ENCODE peak calls at places on chromosome 22, in eight cellular contexts. L is GM20000, P is NCI-H2107, D is mesothelial cell of epicardium, I is DMS153, O is epithelial cell of prostate, R is SK-N-DZ, E is iris pigment epithelial cell. K is an unnamed sample.

GRCh38 chr22:46537946-46538815 is 761 bp upstream of the CELSR1 start:
- DNase-seq in L (peak), P (no peak), D (no peak), I (no peak), O (no peak), R (no peak), E (peak), K (peak)

GRCh38 chr22:17258015-17258827 is 39.0 kb upstream of the ADA2 start:
- DNase-seq in L (peak), P (peak), D (peak), I (peak), O (peak), R (peak), E (peak), K (peak)

GRCh38 chr22:47144791-47145425 is 382.5 kb downstream of the TBC1D22A start:
- DNase-seq in L (no peak), P (no peak), D (no peak), I (no peak), O (no peak), R (no peak), E (no peak), K (no peak)

GRCh38 chr22:46150615-46151423 is 493 bp downstream of the PPARA start:
- DNase-seq in L (peak), P (no peak), D (no peak), I (no peak), O (no peak), R (no peak), E (peak), K (peak)

GRCh38 chr22:20093437-20093836 is 13.4 kb downstream of the DGCR8 start:
- DNase-seq in L (no peak), P (no peak), D (no peak), I (no peak), O (no peak), R (no peak), E (no peak), K (no peak)

GRCh38 chr22:39313258-39314001 is 6.0 kb downstream of the RPL3 start:
- DNase-seq in L (no peak), P (no peak), D (no peak), I (no peak), O (no peak), R (no peak), E (no peak), K (peak)

GRCh38 chr22:46290843-46291785 is 5.6 kb upstream of the GTSE1 start:
- DNase-seq in L (no peak), P (no peak), D (no peak), I (no peak), O (no peak), R (no peak), E (no peak), K (no peak)

GRCh38 chr22:38609371-38609770 is 39.4 kb upstream of the DMC1 start:
- DNase-seq in L (no peak), P (no peak), D (no peak), I (no peak), O (no peak), R (peak), E (no peak), K (no peak)

GRCh38 chr22:32354360-32355351 is 3.0 kb upstream of the RFPL3 start:
- DNase-seq in L (no peak), P (no peak), D (no peak), I (no peak), O (peak), R (no peak), E (peak), K (peak)

GRCh38 chr22:39419096-39419495 is 19.5 kb downstream of the TAB1 start:
- DNase-seq in L (no peak), P (no peak), D (no peak), I (no peak), O (no peak), R (no peak), E (no peak), K (no peak)

GRCh38 chr22:19207902-19208283 is 29.4 kb upstream of the SLC25A1 start:
- DNase-seq in L (no peak), P (no peak), D (no peak), I (no peak), O (no peak), R (no peak), E (no peak), K (no peak)

GRCh38 chr22:31556627-31557203 is 60.4 kb downstream of the SFI1 start:
- DNase-seq in L (no peak), P (peak), D (no peak), I (peak), O (no peak), R (peak), E (peak), K (peak)

GRCh38 chr22:20979243-20979809 is 2.8 kb upstream of the LZTR1 start:
- DNase-seq in L (peak), P (no peak), D (peak), I (peak), O (peak), R (peak), E (peak), K (no peak)

GRCh38 chr22:23012081-23012622 is 58.2 kb upstream of the GNAZ start:
- DNase-seq in L (peak), P (no peak), D (no peak), I (no peak), O (no peak), R (no peak), E (no peak), K (no peak)

GRCh38 chr22:27997538-27997937 is 78.5 kb upstream of the PITPNB start:
- DNase-seq in L (no peak), P (no peak), D (no peak), I (no peak), O (no peak), R (no peak), E (no peak), K (no peak)

GRCh38 chr22:48905206-48905975 is 922.3 kb downstream of the BRD1 start:
- DNase-seq in L (no peak), P (no peak), D (peak), I (no peak), O (no peak), R (no peak), E (no peak), K (no peak)

GRCh38 chr22:45478108-45478771 is 24.4 kb upstream of the FBLN1 start:
- DNase-seq in L (no peak), P (no peak), D (no peak), I (no peak), O (no peak), R (no peak), E (peak), K (no peak)

GRCh38 chr22:23692598-23693291 is 1.9 kb downstream of the RGL4 start:
- DNase-seq in L (no peak), P (no peak), D (no peak), I (no peak), O (no peak), R (no peak), E (no peak), K (no peak)

GRCh38 chr22:21570398-21570797 is 2.9 kb downstream of the UBE2L3 start:
- DNase-seq in L (no peak), P (no peak), D (no peak), I (no peak), O (no peak), R (no peak), E (no peak), K (no peak)

GRCh38 chr22:46303347-46303965 is 6.8 kb downstream of the GTSE1 start:
- DNase-seq in L (no peak), P (no peak), D (no peak), I (no peak), O (no peak), R (no peak), E (peak), K (no peak)

GRCh38 chr22:31932863-31933262 is 11.5 kb upstream of the YWHAH start:
- DNase-seq in L (no peak), P (no peak), D (no peak), I (no peak), O (no peak), R (no peak), E (no peak), K (no peak)

GRCh38 chr22:24003887-24004286 is 1.4 kb downstream of the GSTT4 start:
- DNase-seq in L (peak), P (no peak), D (no peak), I (no peak), O (no peak), R (no peak), E (no peak), K (no peak)

GRCh38 chr22:23219787-23220484 is 39.6 kb downstream of the BCR start:
- DNase-seq in L (peak), P (no peak), D (no peak), I (peak), O (no peak), R (no peak), E (peak), K (peak)

GRCh38 chr22:35498026-35498425 is 42.6 kb upstream of the RASD2 start:
- DNase-seq in L (no peak), P (no peak), D (no peak), I (no peak), O (no peak), R (no peak), E (peak), K (no peak)

GRCh38 chr22:49155809-49156580 is 671.7 kb downstream of the BRD1 start:
- DNase-seq in L (no peak), P (no peak), D (no peak), I (peak), O (no peak), R (peak), E (no peak), K (no peak)

GRCh38 chr22:25143161-25144076 is 56.2 kb upstream of the CRYBB3 start:
- DNase-seq in L (no peak), P (no peak), D (no peak), I (no peak), O (no peak), R (no peak), E (no peak), K (no peak)

GRCh38 chr22:45876136-45877035 is 100.6 kb downstream of the WNT7B start:
- DNase-seq in L (no peak), P (no peak), D (peak), I (no peak), O (no peak), R (no peak), E (no peak), K (no peak)

GRCh38 chr22:32849501-32849900 is 48.0 kb downstream of the TIMP3 start:
- DNase-seq in L (no peak), P (no peak), D (no peak), I (no peak), O (no peak), R (no peak), E (no peak), K (no peak)

GRCh38 chr22:26053737-26054316 is 115.4 kb upstream of the SEZ6L start:
- DNase-seq in L (no peak), P (no peak), D (no peak), I (no peak), O (no peak), R (no peak), E (no peak), K (no peak)

GRCh38 chr22:27216444-27216843 is 559.1 kb downstream of the MIAT start:
- DNase-seq in L (no peak), P (no peak), D (no peak), I (no peak), O (no peak), R (no peak), E (no peak), K (no peak)

GRCh38 chr22:44625981-44626687 is 75.9 kb upstream of the PRR5 start:
- DNase-seq in L (peak), P (peak), D (peak), I (peak), O (no peak), R (peak), E (peak), K (peak)

GRCh38 chr22:32475428-32476010 is 908 bp downstream of the FBXO7 start:
- DNase-seq in L (peak), P (no peak), D (no peak), I (no peak), O (no peak), R (no peak), E (peak), K (peak)

GRCh38 chr22:41445171-41446056 is 1.2 kb downstream of the TOB2 start:
- DNase-seq in L (no peak), P (peak), D (no peak), I (peak), O (no peak), R (peak), E (peak), K (peak)